ENCODE peak calls at places on chromosomes 11 and 22, in nine cellular contexts. S, O, U, J, K, Q, C, L and X are unnamed samples.

GRCh38 chr11:124518900-124519541 is 24.4 kb downstream of the OR8B12 start:
- DNase-seq in U (no peak), Q (no peak), O (peak; percentile 15), K (no peak), C (no peak), L (no peak), J (no peak), S (no peak), X (no peak)

GRCh38 chr22:50548046-50548912 is 2.6 kb downstream of the KLHDC7B start:
- DNase-seq in O (no peak), U (peak; percentile 54), J (no peak), K (no peak), L (no peak), C (no peak), S (no peak), Q (peak; percentile 69), X (peak; percentile 67)

GRCh38 chr11:126874831-126875230 is 125.7 kb downstream of the KIRREL3 start:
- DNase-seq in U (no peak), Q (no peak), C (no peak), K (no peak), S (no peak), J (no peak), O (no peak), L (peak; percentile 46), X (no peak)

GRCh38 chr11:100753562-100753961 is 66.5 kb downstream of the ARHGAP42 start:
- DNase-seq in O (no peak), S (no peak), L (peak; percentile 62), K (no peak), C (no peak), Q (no peak), J (no peak), U (no peak), X (no peak)

GRCh38 chr22:23306438-23306921 is 126.2 kb downstream of the BCR start:
- DNase-seq in O (no peak), S (peak; percentile 37), J (no peak), U (no peak), K (no peak), L (no peak), Q (no peak), C (no peak), X (no peak)

GRCh38 chr11:2670541-2671100 is 29.2 kb downstream of the KCNQ1OT1 start:
- DNase-seq in K (no peak), Q (no peak), O (no peak), J (no peak), C (no peak), S (no peak), U (no peak), L (peak; percentile 10), X (no peak)

GRCh38 chr22:46064966-46065666 is 85.2 kb upstream of the PPARA start:
- DNase-seq in S (peak; percentile 1), C (no peak), U (no peak), L (no peak), Q (no peak), O (no peak), K (peak; percentile 16), J (no peak), X (peak; percentile 14)

GRCh38 chr11:109197656-109198055 is 224.3 kb upstream of the C11orf87 start:
- DNase-seq in Q (no peak), J (no peak), S (no peak), C (peak; percentile 8), O (no peak), U (no peak), K (no peak), L (no peak), X (no peak)

GRCh38 chr22:48821346-48822186 is 1006.1 kb downstream of the BRD1 start:
- DNase-seq in J (no peak), Q (no peak), C (no peak), O (no peak), K (no peak), S (no peak), L (no peak), U (no peak), X (no peak)

GRCh38 chr11:2442554-2442953 is 1.8 kb downstream of the TRPM5 start:
- DNase-seq in U (no peak), L (no peak), C (no peak), O (peak; percentile 55), J (no peak), K (no peak), Q (peak; percentile 72), S (no peak), X (no peak)

GRCh38 chr11:114133548-114134329 is 74.2 kb downstream of the ZBTB16 start:
- DNase-seq in L (no peak), C (peak; percentile 53), K (no peak), S (no peak), U (no peak), J (no peak), O (no peak), Q (no peak), X (no peak)

GRCh38 chr22:37824674-37825641 is 1.8 kb downstream of the GALR3 start:
- DNase-seq in U (no peak), L (peak; percentile 63), S (peak; percentile 40), C (no peak), J (no peak), K (no peak), Q (no peak), O (no peak), X (no peak)

GRCh38 chr22:50415426-50415825 is 59.4 kb downstream of the SBF1 start:
- DNase-seq in O (no peak), S (no peak), J (no peak), C (no peak), U (no peak), L (no peak), K (no peak), Q (no peak), X (no peak)

GRCh38 chr11:75103380-75104026 is 6.8 kb upstream of the OR2AT4 start:
- DNase-seq in J (no peak), L (no peak), C (no peak), U (no peak), Q (no peak), K (no peak), O (no peak), S (no peak), X (no peak)

GRCh38 chr22:39264344-39265116 is 19.7 kb upstream of the PDGFB start:
- DNase-seq in L (no peak), S (no peak), C (no peak), Q (no peak), J (no peak), O (no peak), U (no peak), K (peak; percentile 67), X (peak; percentile 59)

GRCh38 chr22:35552846-35553245 is 12.2 kb downstream of the RASD2 start:
- DNase-seq in U (no peak), J (no peak), C (no peak), L (no peak), K (no peak), S (no peak), O (no peak), Q (no peak), X (no peak)

GRCh38 chr11:1519028-1519736 is 32.6 kb upstream of the MOB2 start:
- DNase-seq in C (no peak), Q (no peak), U (no peak), S (no peak), O (no peak), L (no peak), J (no peak), K (peak; percentile 2), X (peak; percentile 31)

GRCh38 chr11:26623076-26623666 is 51.1 kb upstream of the MUC15 start:
- DNase-seq in J (no peak), K (no peak), U (no peak), C (no peak), O (no peak), L (no peak), Q (no peak), S (no peak), X (no peak)

GRCh38 chr11:70270877-70271634 is 566 bp downstream of the PPFIA1 start:
- DNase-seq in J (no peak), S (no peak), O (no peak), K (peak; percentile 28), C (peak; percentile 20), L (peak; percentile 53), Q (no peak), U (peak; percentile 33), X (peak; percentile 51)

GRCh38 chr11:46876471-46876870 is 30.4 kb upstream of the CKAP5 start:
- DNase-seq in C (no peak), J (no peak), L (no peak), Q (no peak), O (no peak), U (no peak), S (no peak), K (no peak), X (no peak)

GRCh38 chr11:124900464-124900863 is 2.8 kb upstream of the ROBO4 start:
- DNase-seq in S (peak; percentile 42), C (peak; percentile 50), O (no peak), J (no peak), L (peak; percentile 40), K (no peak), Q (no peak), U (no peak), X (no peak)

GRCh38 chr11:66707486-66707885 is 21.5 kb downstream of the SPTBN2 start:
- DNase-seq in S (no peak), L (no peak), C (no peak), K (no peak), J (no peak), U (no peak), O (no peak), Q (no peak), X (no peak)

GRCh38 chr22:30893434-30894370 is 74.9 kb downstream of the MORC2 start:
- DNase-seq in J (no peak), L (no peak), O (no peak), C (no peak), S (no peak), Q (peak; percentile 14), U (no peak), K (no peak), X (no peak)